ENCODE peak calls at places on chromosomes 16 and 17, in eight cellular contexts. One of them, this sample, is unnamed.

GRCh38 chr16:11679250-11679649 is 11.0 kb downstream of the SNN start:
- DNase-seq in GM10248: no peak
- DNase-seq in foreskin fibroblast: no peak
- DNase-seq in endodermal cell: peak
- DNase-seq in heart right ventricle: no peak
- DNase-seq in AG04450: no peak
- DNase-seq in mesothelial cell of epicardium: no peak
- DNase-seq in nephron progenitor cell: no peak
- DNase-seq in this sample: no peak

GRCh38 chr16:72311426-72311825 is 139.5 kb upstream of the PMFBP1 start:
- DNase-seq in GM10248: no peak
- DNase-seq in foreskin fibroblast: peak
- DNase-seq in endodermal cell: no peak
- DNase-seq in heart right ventricle: no peak
- DNase-seq in AG04450: no peak
- DNase-seq in mesothelial cell of epicardium: no peak
- DNase-seq in nephron progenitor cell: no peak
- DNase-seq in this sample: peak

GRCh38 chr16:6898896-6899295 is 433.7 kb upstream of the RBFOX1 start:
- DNase-seq in GM10248: no peak
- DNase-seq in foreskin fibroblast: no peak
- DNase-seq in endodermal cell: no peak
- DNase-seq in heart right ventricle: no peak
- DNase-seq in AG04450: no peak
- DNase-seq in mesothelial cell of epicardium: no peak
- DNase-seq in nephron progenitor cell: no peak
- DNase-seq in this sample: no peak

GRCh38 chr16:88826070-88826840 is 14.5 kb upstream of the APRT start:
- DNase-seq in GM10248: no peak
- DNase-seq in foreskin fibroblast: no peak
- DNase-seq in endodermal cell: no peak
- DNase-seq in heart right ventricle: no peak
- DNase-seq in AG04450: no peak
- DNase-seq in mesothelial cell of epicardium: no peak
- DNase-seq in nephron progenitor cell: no peak
- DNase-seq in this sample: no peak

GRCh38 chr16:11135167-11135973 is 120.6 kb downstream of the SOCS1 start:
- DNase-seq in GM10248: no peak
- DNase-seq in foreskin fibroblast: peak
- DNase-seq in endodermal cell: no peak
- DNase-seq in heart right ventricle: no peak
- DNase-seq in AG04450: no peak
- DNase-seq in mesothelial cell of epicardium: no peak
- DNase-seq in nephron progenitor cell: no peak
- DNase-seq in this sample: peak

GRCh38 chr16:76900285-76901263 is 290.4 kb upstream of the MON1B start:
- DNase-seq in GM10248: no peak
- DNase-seq in foreskin fibroblast: no peak
- DNase-seq in endodermal cell: no peak
- DNase-seq in heart right ventricle: no peak
- DNase-seq in AG04450: no peak
- DNase-seq in mesothelial cell of epicardium: no peak
- DNase-seq in nephron progenitor cell: no peak
- DNase-seq in this sample: no peak

GRCh38 chr16:67968440-67969285 is at the start of gene SLC12A4:
- DNase-seq in GM10248: peak
- DNase-seq in foreskin fibroblast: peak
- DNase-seq in endodermal cell: peak
- DNase-seq in heart right ventricle: peak
- DNase-seq in AG04450: no peak
- DNase-seq in mesothelial cell of epicardium: peak
- DNase-seq in nephron progenitor cell: peak
- DNase-seq in this sample: peak

GRCh38 chr17:1252203-1252608 is 18.0 kb upstream of the BHLHA9 start:
- DNase-seq in GM10248: no peak
- DNase-seq in foreskin fibroblast: no peak
- DNase-seq in endodermal cell: no peak
- DNase-seq in heart right ventricle: peak
- DNase-seq in AG04450: no peak
- DNase-seq in mesothelial cell of epicardium: no peak
- DNase-seq in nephron progenitor cell: no peak
- DNase-seq in this sample: no peak

GRCh38 chr17:1069847-1070246 is 72.9 kb downstream of the TIMM22 start:
- DNase-seq in GM10248: no peak
- DNase-seq in foreskin fibroblast: no peak
- DNase-seq in endodermal cell: peak
- DNase-seq in heart right ventricle: no peak
- DNase-seq in AG04450: no peak
- DNase-seq in mesothelial cell of epicardium: no peak
- DNase-seq in nephron progenitor cell: no peak
- DNase-seq in this sample: no peak

GRCh38 chr17:81681672-81682071 is 1.9 kb downstream of the ARL16 start:
- DNase-seq in GM10248: no peak
- DNase-seq in foreskin fibroblast: no peak
- DNase-seq in endodermal cell: no peak
- DNase-seq in heart right ventricle: no peak
- DNase-seq in AG04450: no peak
- DNase-seq in mesothelial cell of epicardium: no peak
- DNase-seq in nephron progenitor cell: no peak
- DNase-seq in this sample: no peak

GRCh38 chr17:50150354-50151040 is at the start of gene PPP1R9B:
- DNase-seq in GM10248: no peak
- DNase-seq in foreskin fibroblast: no peak
- DNase-seq in endodermal cell: no peak
- DNase-seq in heart right ventricle: no peak
- DNase-seq in AG04450: no peak
- DNase-seq in mesothelial cell of epicardium: peak
- DNase-seq in nephron progenitor cell: no peak
- DNase-seq in this sample: no peak

GRCh38 chr17:73547790-73548189 is 96.5 kb downstream of the SDK2 start:
- DNase-seq in GM10248: no peak
- DNase-seq in foreskin fibroblast: no peak
- DNase-seq in endodermal cell: no peak
- DNase-seq in heart right ventricle: no peak
- DNase-seq in AG04450: no peak
- DNase-seq in mesothelial cell of epicardium: no peak
- DNase-seq in nephron progenitor cell: no peak
- DNase-seq in this sample: no peak

GRCh38 chr17:65027305-65027704 is 29.2 kb downstream of the GNA13 start:
- DNase-seq in GM10248: peak
- DNase-seq in foreskin fibroblast: peak
- DNase-seq in endodermal cell: peak
- DNase-seq in heart right ventricle: no peak
- DNase-seq in AG04450: no peak
- DNase-seq in mesothelial cell of epicardium: no peak
- DNase-seq in nephron progenitor cell: no peak
- DNase-seq in this sample: peak

GRCh38 chr16:84986102-84986501 is 25.2 kb downstream of the ZDHHC7 start:
- DNase-seq in GM10248: no peak
- DNase-seq in foreskin fibroblast: no peak
- DNase-seq in endodermal cell: no peak
- DNase-seq in heart right ventricle: no peak
- DNase-seq in AG04450: no peak
- DNase-seq in mesothelial cell of epicardium: no peak
- DNase-seq in nephron progenitor cell: no peak
- DNase-seq in this sample: no peak

GRCh38 chr16:84989791-84990620 is 21.3 kb downstream of the ZDHHC7 start:
- DNase-seq in GM10248: no peak
- DNase-seq in foreskin fibroblast: no peak
- DNase-seq in endodermal cell: no peak
- DNase-seq in heart right ventricle: no peak
- DNase-seq in AG04450: no peak
- DNase-seq in mesothelial cell of epicardium: no peak
- DNase-seq in nephron progenitor cell: no peak
- DNase-seq in this sample: no peak

GRCh38 chr16:84990782-84991181 is 20.6 kb downstream of the ZDHHC7 start:
- DNase-seq in GM10248: no peak
- DNase-seq in foreskin fibroblast: no peak
- DNase-seq in endodermal cell: no peak
- DNase-seq in heart right ventricle: no peak
- DNase-seq in AG04450: no peak
- DNase-seq in mesothelial cell of epicardium: no peak
- DNase-seq in nephron progenitor cell: no peak
- DNase-seq in this sample: no peak

GRCh38 chr16:84986879-84987278 is 24.5 kb downstream of the ZDHHC7 start:
- DNase-seq in GM10248: no peak
- DNase-seq in foreskin fibroblast: no peak
- DNase-seq in endodermal cell: no peak
- DNase-seq in heart right ventricle: no peak
- DNase-seq in AG04450: no peak
- DNase-seq in mesothelial cell of epicardium: no peak
- DNase-seq in nephron progenitor cell: no peak
- DNase-seq in this sample: no peak

DNA sequence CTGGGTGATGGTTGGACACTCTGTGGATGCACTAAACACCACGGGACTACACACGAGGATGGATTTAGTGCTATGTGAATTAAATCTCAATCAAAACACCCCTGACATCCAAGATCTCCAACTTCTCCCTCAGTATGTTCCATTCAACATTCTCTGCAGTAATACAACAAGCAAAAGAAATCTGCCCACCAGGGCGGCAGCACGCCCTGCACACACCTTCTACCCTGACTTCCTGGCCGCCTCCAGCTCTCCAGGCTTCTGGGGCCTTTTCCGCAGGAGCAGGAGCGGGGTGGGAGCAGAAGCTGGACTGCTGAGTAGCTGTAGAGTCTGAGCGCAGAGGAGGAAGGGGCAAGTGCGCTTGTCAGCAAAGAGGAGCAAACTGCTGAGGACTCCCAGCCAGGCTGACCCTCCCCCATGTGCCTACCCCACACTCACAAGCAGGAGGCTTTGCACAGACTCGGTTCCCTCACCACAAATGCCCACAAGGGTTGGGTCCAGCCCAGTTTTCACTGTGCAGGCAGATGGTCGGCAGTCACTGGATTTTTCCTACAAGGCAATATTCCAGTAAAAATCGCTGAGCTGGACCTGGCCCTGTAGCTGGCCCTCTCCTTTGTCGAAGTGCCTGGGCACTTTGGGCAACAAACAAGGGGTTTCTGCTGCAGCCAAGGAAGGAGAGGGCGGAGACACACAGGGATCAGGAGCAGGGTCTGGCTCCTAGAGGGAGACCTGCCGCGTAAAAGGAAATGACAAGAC is 22.8 kb downstream of the ZDHHC7 start:
- DNase-seq in GM10248: no peak
- DNase-seq in foreskin fibroblast: no peak
- DNase-seq in endodermal cell: no peak
- DNase-seq in heart right ventricle: no peak
- DNase-seq in AG04450: no peak
- DNase-seq in mesothelial cell of epicardium: no peak
- DNase-seq in nephron progenitor cell: no peak
- DNase-seq in this sample: no peak
- TF ChIP-seq CTCF in GM10248: no peak
- TF ChIP-seq CTCF in foreskin fibroblast: no peak
- TF ChIP-seq CTCF in endodermal cell: peak
- TF ChIP-seq CTCF in heart right ventricle: no peak
- TF ChIP-seq CTCF in AG04450: no peak
- TF ChIP-seq CTCF in mesothelial cell of epicardium: no peak
- TF ChIP-seq CTCF in nephron progenitor cell: no peak
- TF ChIP-seq CTCF in this sample: peak

DNA sequence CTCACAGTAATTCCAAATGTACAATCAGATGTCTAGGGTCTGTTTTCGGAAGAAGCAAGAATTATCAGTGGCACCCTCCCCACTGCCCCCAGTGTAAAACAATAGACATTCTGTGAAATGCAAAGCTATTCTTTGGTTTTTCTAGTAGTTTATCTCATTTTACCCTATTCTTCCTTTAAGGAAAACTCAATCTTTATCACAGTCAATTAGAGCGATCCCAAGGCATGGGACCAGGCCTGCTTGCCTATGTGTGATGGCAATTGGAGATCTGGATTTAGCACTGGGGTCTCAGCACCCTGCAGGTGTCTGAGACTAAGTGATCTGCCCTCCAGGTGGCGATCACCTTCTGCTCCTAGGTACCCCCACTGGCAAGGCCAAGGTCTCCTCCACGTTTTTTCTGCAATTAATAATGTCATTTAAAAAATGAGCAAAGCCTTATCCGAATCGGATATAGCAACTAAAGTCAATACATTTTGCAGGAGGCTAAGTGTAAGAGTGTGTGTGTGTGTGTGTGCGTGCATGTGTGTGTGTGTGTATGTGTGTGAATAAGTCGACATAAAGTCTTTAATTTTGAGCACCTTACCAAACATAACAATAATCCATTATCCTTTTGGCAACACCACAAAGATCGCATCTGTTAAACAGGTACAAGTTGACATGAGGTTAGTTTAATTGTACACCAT is 59.7 kb downstream of the HLF start:
- DNase-seq in GM10248: no peak
- DNase-seq in foreskin fibroblast: no peak
- DNase-seq in endodermal cell: peak
- DNase-seq in heart right ventricle: no peak
- DNase-seq in AG04450: no peak
- DNase-seq in mesothelial cell of epicardium: no peak
- DNase-seq in nephron progenitor cell: no peak
- DNase-seq in this sample: no peak
- TF ChIP-seq CTCF in GM10248: no peak
- TF ChIP-seq CTCF in foreskin fibroblast: no peak
- TF ChIP-seq CTCF in endodermal cell: peak
- TF ChIP-seq CTCF in heart right ventricle: no peak
- TF ChIP-seq CTCF in AG04450: no peak
- TF ChIP-seq CTCF in mesothelial cell of epicardium: no peak
- TF ChIP-seq CTCF in nephron progenitor cell: no peak
- TF ChIP-seq CTCF in this sample: no peak

DNA sequence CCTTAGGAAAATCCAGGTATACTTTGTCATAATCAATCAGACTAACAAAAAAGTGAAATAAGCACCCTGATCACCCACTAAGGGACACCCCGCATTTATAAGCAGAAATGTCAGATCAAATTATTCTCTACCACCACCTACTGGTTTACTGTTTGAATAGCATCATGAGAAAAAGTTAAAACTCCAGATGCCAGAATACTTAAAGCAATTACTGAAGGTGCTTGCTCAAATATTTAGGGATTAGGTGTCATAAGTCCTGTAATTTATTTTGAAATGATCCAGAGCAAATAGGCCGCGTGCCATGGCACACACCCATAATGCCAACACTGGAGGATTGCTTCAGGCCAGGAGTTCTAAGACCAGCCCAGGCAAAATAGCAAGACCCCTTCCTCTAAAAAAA is 2.3 kb downstream of the TOP2A start:
- DNase-seq in GM10248: peak
- DNase-seq in foreskin fibroblast: peak
- DNase-seq in endodermal cell: no peak
- DNase-seq in heart right ventricle: no peak
- DNase-seq in AG04450: peak
- DNase-seq in mesothelial cell of epicardium: no peak
- DNase-seq in nephron progenitor cell: no peak
- DNase-seq in this sample: peak
- TF ChIP-seq CTCF in GM10248: peak
- TF ChIP-seq CTCF in foreskin fibroblast: peak
- TF ChIP-seq CTCF in endodermal cell: peak
- TF ChIP-seq CTCF in heart right ventricle: peak
- TF ChIP-seq CTCF in AG04450: peak
- TF ChIP-seq CTCF in mesothelial cell of epicardium: peak
- TF ChIP-seq CTCF in nephron progenitor cell: peak
- TF ChIP-seq CTCF in this sample: peak

GRCh38 chr17:78707923-78708322 is 74.2 kb downstream of the CYTH1 start:
- DNase-seq in GM10248: no peak
- DNase-seq in foreskin fibroblast: no peak
- DNase-seq in endodermal cell: no peak
- DNase-seq in heart right ventricle: no peak
- DNase-seq in AG04450: no peak
- DNase-seq in mesothelial cell of epicardium: no peak
- DNase-seq in nephron progenitor cell: no peak
- DNase-seq in this sample: no peak
- TF ChIP-seq CTCF in GM10248: no peak
- TF ChIP-seq CTCF in foreskin fibroblast: no peak
- TF ChIP-seq CTCF in endodermal cell: no peak
- TF ChIP-seq CTCF in heart right ventricle: no peak
- TF ChIP-seq CTCF in AG04450: no peak
- TF ChIP-seq CTCF in mesothelial cell of epicardium: no peak
- TF ChIP-seq CTCF in nephron progenitor cell: no peak
- TF ChIP-seq CTCF in this sample: no peak

This sample was measured in HFFc6.